ENCODE peak calls at places on chromosomes 13 and 19, in eight cellular contexts. One of them, this sample, is unnamed.

GRCh38 chr13:88136098-88136790 is 465.1 kb downstream of the SLITRK5 start:
- DNase-seq in ovary: no peak
- DNase-seq in heart right ventricle: no peak
- DNase-seq in tibial nerve: no peak
- DNase-seq in psoas muscle: no peak
- DNase-seq in breast epithelium: no peak
- DNase-seq in MM.1S: no peak
- DNase-seq in hepatocyte: no peak
- DNase-seq in this sample: no peak

GRCh38 chr13:111210488-111210887 is 95.4 kb downstream of the ARHGEF7 start:
- DNase-seq in hepatocyte: peak; percentile 51
- DNase-seq in MM.1S: no peak
- DNase-seq in heart right ventricle: no peak
- DNase-seq in tibial nerve: no peak
- DNase-seq in breast epithelium: no peak
- DNase-seq in psoas muscle: peak; percentile 70
- DNase-seq in ovary: no peak
- DNase-seq in this sample: no peak

GRCh38 chr13:28392428-28392827 is 102.5 kb downstream of the FLT1 start:
- DNase-seq in heart right ventricle: peak; percentile 24
- DNase-seq in ovary: no peak
- DNase-seq in breast epithelium: no peak
- DNase-seq in hepatocyte: no peak
- DNase-seq in tibial nerve: no peak
- DNase-seq in psoas muscle: no peak
- DNase-seq in MM.1S: no peak
- DNase-seq in this sample: no peak

GRCh38 chr13:34708914-34709313 is 233.2 kb upstream of the NBEA start:
- DNase-seq in hepatocyte: no peak
- DNase-seq in breast epithelium: no peak
- DNase-seq in tibial nerve: no peak
- DNase-seq in ovary: no peak
- DNase-seq in heart right ventricle: no peak
- DNase-seq in MM.1S: no peak
- DNase-seq in psoas muscle: no peak
- DNase-seq in this sample: no peak

GRCh38 chr19:35903550-35904179 is 1.3 kb downstream of the HCST start:
- DNase-seq in ovary: peak; percentile 63
- DNase-seq in hepatocyte: peak; percentile 78
- DNase-seq in breast epithelium: no peak
- DNase-seq in heart right ventricle: peak; percentile 72
- DNase-seq in psoas muscle: peak; percentile 85
- DNase-seq in tibial nerve: peak; percentile 43
- DNase-seq in MM.1S: peak; percentile 84
- DNase-seq in this sample: peak; percentile 87

GRCh38 chr13:23990443-23990842 is 93.1 kb upstream of the C1QTNF9B start:
- DNase-seq in breast epithelium: no peak
- DNase-seq in tibial nerve: no peak
- DNase-seq in ovary: no peak
- DNase-seq in psoas muscle: no peak
- DNase-seq in hepatocyte: no peak
- DNase-seq in MM.1S: no peak
- DNase-seq in heart right ventricle: no peak
- DNase-seq in this sample: no peak

GRCh38 chr13:75402787-75403186 is 79.2 kb downstream of the TBC1D4 start:
- DNase-seq in ovary: no peak
- DNase-seq in tibial nerve: no peak
- DNase-seq in heart right ventricle: peak; percentile 71
- DNase-seq in psoas muscle: peak; percentile 61
- DNase-seq in breast epithelium: no peak
- DNase-seq in MM.1S: no peak
- DNase-seq in hepatocyte: no peak
- DNase-seq in this sample: no peak

GRCh38 chr13:113742000-113742441 is 17.0 kb upstream of the TMEM255B start:
- DNase-seq in psoas muscle: no peak
- DNase-seq in ovary: no peak
- DNase-seq in MM.1S: peak; percentile 90
- DNase-seq in hepatocyte: peak; percentile 79
- DNase-seq in breast epithelium: no peak
- DNase-seq in heart right ventricle: no peak
- DNase-seq in tibial nerve: no peak
- DNase-seq in this sample: no peak

GRCh38 chr19:57099199-57099661 is 20.6 kb upstream of the USP29 start:
- DNase-seq in psoas muscle: peak; percentile 66
- DNase-seq in heart right ventricle: peak; percentile 41
- DNase-seq in breast epithelium: peak; percentile 61
- DNase-seq in hepatocyte: peak; percentile 10
- DNase-seq in MM.1S: peak; percentile 14
- DNase-seq in tibial nerve: no peak
- DNase-seq in ovary: peak; percentile 85
- DNase-seq in this sample: peak; percentile 37

GRCh38 chr13:94595006-94595942 is 678 bp downstream of the TGDS start:
- DNase-seq in psoas muscle: peak; percentile 55
- DNase-seq in heart right ventricle: no peak
- DNase-seq in MM.1S: peak; percentile 33
- DNase-seq in tibial nerve: no peak
- DNase-seq in hepatocyte: peak; percentile 34
- DNase-seq in breast epithelium: no peak
- DNase-seq in ovary: no peak
- DNase-seq in this sample: no peak

GRCh38 chr19:14715841-14716240 is 26.0 kb downstream of the ZNF333 start:
- DNase-seq in psoas muscle: no peak
- DNase-seq in hepatocyte: no peak
- DNase-seq in MM.1S: no peak
- DNase-seq in breast epithelium: no peak
- DNase-seq in heart right ventricle: no peak
- DNase-seq in tibial nerve: no peak
- DNase-seq in ovary: no peak
- DNase-seq in this sample: no peak

GRCh38 chr19:55484571-55485438 is at the start of gene NAT14:
- DNase-seq in MM.1S: no peak
- DNase-seq in heart right ventricle: peak; percentile 54
- DNase-seq in hepatocyte: peak; percentile 82
- DNase-seq in tibial nerve: no peak
- DNase-seq in breast epithelium: no peak
- DNase-seq in psoas muscle: peak; percentile 78
- DNase-seq in ovary: peak; percentile 77
- DNase-seq in this sample: peak; percentile 41

GRCh38 chr13:106318941-106319411 is 216.5 kb downstream of the EFNB2 start:
- DNase-seq in breast epithelium: no peak
- DNase-seq in MM.1S: no peak
- DNase-seq in hepatocyte: peak; percentile 61
- DNase-seq in tibial nerve: no peak
- DNase-seq in psoas muscle: no peak
- DNase-seq in heart right ventricle: no peak
- DNase-seq in ovary: no peak
- DNase-seq in this sample: no peak

GRCh38 chr13:44331446-44331845 is 42.2 kb upstream of the SERP2 start:
- DNase-seq in heart right ventricle: no peak
- DNase-seq in breast epithelium: no peak
- DNase-seq in MM.1S: no peak
- DNase-seq in psoas muscle: no peak
- DNase-seq in ovary: no peak
- DNase-seq in tibial nerve: no peak
- DNase-seq in hepatocyte: no peak
- DNase-seq in this sample: no peak

GRCh38 chr19:47848871-47849473 is 10.1 kb upstream of the TPRX2 start:
- DNase-seq in ovary: no peak
- DNase-seq in hepatocyte: peak; percentile 51
- DNase-seq in MM.1S: no peak
- DNase-seq in tibial nerve: no peak
- DNase-seq in breast epithelium: no peak
- DNase-seq in psoas muscle: no peak
- DNase-seq in heart right ventricle: no peak
- DNase-seq in this sample: peak; percentile 3

GRCh38 chr19:14325134-14325533 is 56.1 kb upstream of the ADGRE5 start:
- DNase-seq in heart right ventricle: no peak
- DNase-seq in ovary: no peak
- DNase-seq in tibial nerve: no peak
- DNase-seq in hepatocyte: no peak
- DNase-seq in breast epithelium: no peak
- DNase-seq in MM.1S: no peak
- DNase-seq in psoas muscle: no peak
- DNase-seq in this sample: no peak

GRCh38 chr19:41621654-41622053 is 5.2 kb downstream of the CEACAM4 start:
- DNase-seq in MM.1S: no peak
- DNase-seq in hepatocyte: no peak
- DNase-seq in breast epithelium: no peak
- DNase-seq in tibial nerve: no peak
- DNase-seq in ovary: no peak
- DNase-seq in psoas muscle: no peak
- DNase-seq in heart right ventricle: no peak
- DNase-seq in this sample: no peak

GRCh38 chr13:95367309-95367843 is 66.1 kb upstream of the ABCC4 start:
- DNase-seq in hepatocyte: no peak
- DNase-seq in MM.1S: no peak
- DNase-seq in psoas muscle: no peak
- DNase-seq in breast epithelium: no peak
- DNase-seq in ovary: no peak
- DNase-seq in tibial nerve: no peak
- DNase-seq in heart right ventricle: no peak
- DNase-seq in this sample: no peak

GRCh38 chr13:21060827-21061076 is 634 bp downstream of the LATS2 start:
- DNase-seq in MM.1S: no peak
- DNase-seq in heart right ventricle: peak; percentile 19
- DNase-seq in breast epithelium: no peak
- DNase-seq in tibial nerve: no peak
- DNase-seq in ovary: peak; percentile 60
- DNase-seq in psoas muscle: peak; percentile 68
- DNase-seq in hepatocyte: no peak
- DNase-seq in this sample: no peak

GRCh38 chr13:51148952-51149573 is 38.0 kb upstream of the C13orf42 start:
- DNase-seq in psoas muscle: no peak
- DNase-seq in tibial nerve: no peak
- DNase-seq in MM.1S: no peak
- DNase-seq in heart right ventricle: peak; percentile 21
- DNase-seq in hepatocyte: peak; percentile 62
- DNase-seq in breast epithelium: no peak
- DNase-seq in ovary: peak; percentile 25
- DNase-seq in this sample: no peak

GRCh38 chr19:58368561-58369360 is 6.2 kb upstream of the ZNF497 start:
- DNase-seq in MM.1S: no peak
- DNase-seq in heart right ventricle: no peak
- DNase-seq in breast epithelium: no peak
- DNase-seq in tibial nerve: no peak
- DNase-seq in ovary: no peak
- DNase-seq in psoas muscle: peak; percentile 45
- DNase-seq in hepatocyte: no peak
- DNase-seq in this sample: no peak

GRCh38 chr19:16527971-16528521 is 14.2 kb downstream of the CHERP start:
- DNase-seq in tibial nerve: no peak
- DNase-seq in hepatocyte: no peak
- DNase-seq in psoas muscle: no peak
- DNase-seq in heart right ventricle: no peak
- DNase-seq in breast epithelium: no peak
- DNase-seq in MM.1S: no peak
- DNase-seq in ovary: no peak
- DNase-seq in this sample: peak; percentile 35

GRCh38 chr13:51105046-51105445 is 6.0 kb downstream of the C13orf42 start:
- DNase-seq in tibial nerve: no peak
- DNase-seq in hepatocyte: no peak
- DNase-seq in psoas muscle: no peak
- DNase-seq in MM.1S: no peak
- DNase-seq in breast epithelium: no peak
- DNase-seq in ovary: no peak
- DNase-seq in heart right ventricle: no peak
- DNase-seq in this sample: no peak

GRCh38 chr13:37306778-37307544 is 201.5 kb upstream of the CSNK1A1L start:
- DNase-seq in breast epithelium: no peak
- DNase-seq in psoas muscle: no peak
- DNase-seq in tibial nerve: no peak
- DNase-seq in MM.1S: no peak
- DNase-seq in ovary: no peak
- DNase-seq in hepatocyte: no peak
- DNase-seq in heart right ventricle: no peak
- DNase-seq in this sample: no peak

GRCh38 chr19:41872384-41872774 is 4.7 kb upstream of the CD79A start:
- DNase-seq in tibial nerve: no peak
- DNase-seq in hepatocyte: no peak
- DNase-seq in ovary: no peak
- DNase-seq in MM.1S: no peak
- DNase-seq in psoas muscle: no peak
- DNase-seq in heart right ventricle: no peak
- DNase-seq in breast epithelium: no peak
- DNase-seq in this sample: no peak

GRCh38 chr19:28710278-28710677 is 502.7 kb downstream of the UQCRFS1 start:
- DNase-seq in MM.1S: peak; percentile 79
- DNase-seq in tibial nerve: no peak
- DNase-seq in hepatocyte: peak; percentile 64
- DNase-seq in breast epithelium: no peak
- DNase-seq in ovary: no peak
- DNase-seq in psoas muscle: no peak
- DNase-seq in heart right ventricle: no peak
- DNase-seq in this sample: no peak

GRCh38 chr19:51573331-51573730 is 2.2 kb downstream of the ZNF175 start:
- DNase-seq in ovary: no peak
- DNase-seq in breast epithelium: no peak
- DNase-seq in hepatocyte: no peak
- DNase-seq in psoas muscle: no peak
- DNase-seq in MM.1S: no peak
- DNase-seq in heart right ventricle: no peak
- DNase-seq in tibial nerve: no peak
- DNase-seq in this sample: no peak

GRCh38 chr19:10420444-10421239 is at the start of gene PDE4A:
- DNase-seq in breast epithelium: no peak
- DNase-seq in tibial nerve: no peak
- DNase-seq in psoas muscle: peak; percentile 60
- DNase-seq in heart right ventricle: no peak
- DNase-seq in MM.1S: peak; percentile 78
- DNase-seq in ovary: no peak
- DNase-seq in hepatocyte: peak; percentile 45
- DNase-seq in this sample: no peak
- TF ChIP-seq CTCF in breast epithelium: no peak
- TF ChIP-seq CTCF in tibial nerve: no peak
- TF ChIP-seq CTCF in psoas muscle: peak; percentile 21
- TF ChIP-seq CTCF in heart right ventricle: no peak
- TF ChIP-seq CTCF in MM.1S: peak; percentile 72
- TF ChIP-seq CTCF in ovary: no peak
- TF ChIP-seq CTCF in hepatocyte: peak; percentile 42
- TF ChIP-seq CTCF in this sample: no peak

GRCh38 chr19:13016245-13016627 is 21.0 kb downstream of the NFIX start:
- DNase-seq in breast epithelium: no peak
- DNase-seq in heart right ventricle: no peak
- DNase-seq in MM.1S: no peak
- DNase-seq in psoas muscle: no peak
- DNase-seq in tibial nerve: no peak
- DNase-seq in ovary: no peak
- DNase-seq in hepatocyte: no peak
- DNase-seq in this sample: no peak
- H3K27ac ChIP-seq in breast epithelium: peak overlapping the region; percentile 92
- H3K27ac ChIP-seq in heart right ventricle: peak overlapping the region; percentile 94
- H3K27ac ChIP-seq in MM.1S: no peak overlapping the region
- H3K27ac ChIP-seq in psoas muscle: peak overlapping the region; percentile 99
- H3K27ac ChIP-seq in tibial nerve: no peak overlapping the region
- H3K27ac ChIP-seq in ovary: peak overlapping the region; percentile 57
- H3K27ac ChIP-seq in hepatocyte: no peak overlapping the region
- H3K27ac ChIP-seq in this sample: no peak overlapping the region

GRCh38 chr19:3373971-3374368 is 7.6 kb downstream of the NFIC start:
- DNase-seq in ovary: no peak
- DNase-seq in tibial nerve: no peak
- DNase-seq in heart right ventricle: no peak
- DNase-seq in hepatocyte: no peak
- DNase-seq in psoas muscle: peak; percentile 47
- DNase-seq in MM.1S: no peak
- DNase-seq in breast epithelium: no peak
- DNase-seq in this sample: no peak
- H3K27me3 ChIP-seq in ovary: no peaks in the 10 kb centered on the region
- H3K27me3 ChIP-seq in tibial nerve: no peaks in the 10 kb centered on the region
- H3K27me3 ChIP-seq in heart right ventricle: no peaks in the 10 kb centered on the region
- H3K27me3 ChIP-seq in hepatocyte: peaks cover 24% of the 10 kb centered on the region
- H3K27me3 ChIP-seq in psoas muscle: no peaks in the 10 kb centered on the region
- H3K27me3 ChIP-seq in MM.1S: peaks cover 98% of the 10 kb centered on the region
- H3K27me3 ChIP-seq in breast epithelium: no peaks in the 10 kb centered on the region
- H3K27me3 ChIP-seq in this sample: no peaks in the 10 kb centered on the region

GRCh38 chr19:48990400-48990799 is 2.7 kb downstream of the GYS1 start:
- DNase-seq in heart right ventricle: no peak
- DNase-seq in hepatocyte: no peak
- DNase-seq in breast epithelium: no peak
- DNase-seq in MM.1S: no peak
- DNase-seq in ovary: no peak
- DNase-seq in tibial nerve: no peak
- DNase-seq in psoas muscle: no peak
- DNase-seq in this sample: no peak
- TF ChIP-seq CTCF in heart right ventricle: no peak
- TF ChIP-seq CTCF in hepatocyte: no peak
- TF ChIP-seq CTCF in breast epithelium: no peak
- TF ChIP-seq CTCF in MM.1S: no peak
- TF ChIP-seq CTCF in ovary: no peak
- TF ChIP-seq CTCF in tibial nerve: no peak
- TF ChIP-seq CTCF in psoas muscle: no peak
- TF ChIP-seq CTCF in this sample: no peak